ENCODE peak calls at places on chromosomes 12 and 14, in six cellular contexts. One of them, this sample, is unnamed.

GRCh38 chr14:104353221-104353920 is 215.0 kb downstream of the KIF26A start:
- DNase-seq in A549: no peak
- DNase-seq in uterus: peak; percentile 5
- DNase-seq in K562: no peak
- DNase-seq in Peyer's patch: no peak
- DNase-seq in heart left ventricle: no peak
- DNase-seq in this sample: peak; percentile 36

GRCh38 chr12:90174198-90174510 is 465.5 kb upstream of the ATP2B1 start:
- DNase-seq in A549: peak; percentile 33
- DNase-seq in uterus: no peak
- DNase-seq in K562: no peak
- DNase-seq in Peyer's patch: no peak
- DNase-seq in heart left ventricle: no peak
- DNase-seq in this sample: no peak

GRCh38 chr14:71555654-71556559 is 376.3 kb upstream of the RGS6 start:
- DNase-seq in A549: no peak
- DNase-seq in uterus: no peak
- DNase-seq in K562: no peak
- DNase-seq in Peyer's patch: peak; percentile 40
- DNase-seq in heart left ventricle: no peak
- DNase-seq in this sample: no peak

GRCh38 chr12:58367041-58367440 is 425.7 kb downstream of the ATP23 start:
- DNase-seq in A549: no peak
- DNase-seq in uterus: no peak
- DNase-seq in K562: no peak
- DNase-seq in Peyer's patch: no peak
- DNase-seq in heart left ventricle: no peak
- DNase-seq in this sample: no peak

GRCh38 chr14:60242420-60242819 is 6.6 kb upstream of the PPM1A start:
- DNase-seq in A549: no peak
- DNase-seq in uterus: no peak
- DNase-seq in K562: no peak
- DNase-seq in Peyer's patch: no peak
- DNase-seq in heart left ventricle: no peak
- DNase-seq in this sample: no peak

GRCh38 chr14:68910540-68910939 is 68.6 kb downstream of the ACTN1 start:
- DNase-seq in A549: no peak
- DNase-seq in uterus: no peak
- DNase-seq in K562: no peak
- DNase-seq in Peyer's patch: no peak
- DNase-seq in heart left ventricle: no peak
- DNase-seq in this sample: no peak

GRCh38 chr12:48197549-48197966 is 5.5 kb downstream of the OR10AD1 start:
- DNase-seq in A549: peak; percentile 70
- DNase-seq in uterus: no peak
- DNase-seq in K562: peak; percentile 20
- DNase-seq in Peyer's patch: no peak
- DNase-seq in heart left ventricle: no peak
- DNase-seq in this sample: no peak

GRCh38 chr12:73072214-73072613 is 800.0 kb downstream of the TRHDE start:
- DNase-seq in A549: no peak
- DNase-seq in uterus: no peak
- DNase-seq in K562: no peak
- DNase-seq in Peyer's patch: no peak
- DNase-seq in heart left ventricle: no peak
- DNase-seq in this sample: no peak

GRCh38 chr12:58893421-58893986 is 26.8 kb downstream of the LRIG3 start:
- DNase-seq in A549: no peak
- DNase-seq in uterus: no peak
- DNase-seq in K562: no peak
- DNase-seq in Peyer's patch: no peak
- DNase-seq in heart left ventricle: no peak
- DNase-seq in this sample: no peak

GRCh38 chr14:24414732-24415420 is 14.6 kb downstream of the CBLN3 start:
- DNase-seq in A549: no peak
- DNase-seq in uterus: no peak
- DNase-seq in K562: no peak
- DNase-seq in Peyer's patch: no peak
- DNase-seq in heart left ventricle: no peak
- DNase-seq in this sample: no peak

GRCh38 chr12:15996254-15996653 is 85.1 kb downstream of the DERA start:
- DNase-seq in A549: peak; percentile 20
- DNase-seq in uterus: no peak
- DNase-seq in K562: no peak
- DNase-seq in Peyer's patch: no peak
- DNase-seq in heart left ventricle: peak; percentile 45
- DNase-seq in this sample: no peak

GRCh38 chr14:89493877-89494634 is 77.0 kb upstream of the FOXN3 start:
- DNase-seq in A549: no peak
- DNase-seq in uterus: no peak
- DNase-seq in K562: no peak
- DNase-seq in Peyer's patch: no peak
- DNase-seq in heart left ventricle: no peak
- DNase-seq in this sample: peak; percentile 57

GRCh38 chr14:93747102-93747501 is 41.2 kb downstream of the PRIMA1 start:
- DNase-seq in A549: no peak
- DNase-seq in uterus: no peak
- DNase-seq in K562: no peak
- DNase-seq in Peyer's patch: no peak
- DNase-seq in heart left ventricle: no peak
- DNase-seq in this sample: no peak

GRCh38 chr12:56629459-56630179 is 507 bp downstream of the BAZ2A start:
- DNase-seq in A549: peak; percentile 20
- DNase-seq in uterus: peak; percentile 39
- DNase-seq in K562: peak; percentile 64
- DNase-seq in Peyer's patch: peak; percentile 38
- DNase-seq in heart left ventricle: no peak
- DNase-seq in this sample: peak; percentile 60

GRCh38 chr14:65228436-65228835 is 126.1 kb upstream of the MAX start:
- DNase-seq in A549: no peak
- DNase-seq in uterus: no peak
- DNase-seq in K562: no peak
- DNase-seq in Peyer's patch: peak; percentile 23
- DNase-seq in heart left ventricle: no peak
- DNase-seq in this sample: no peak

GRCh38 chr14:92880351-92880750 is 42.6 kb upstream of the CHGA start:
- DNase-seq in A549: no peak
- DNase-seq in uterus: no peak
- DNase-seq in K562: no peak
- DNase-seq in Peyer's patch: no peak
- DNase-seq in heart left ventricle: no peak
- DNase-seq in this sample: no peak

DNA sequence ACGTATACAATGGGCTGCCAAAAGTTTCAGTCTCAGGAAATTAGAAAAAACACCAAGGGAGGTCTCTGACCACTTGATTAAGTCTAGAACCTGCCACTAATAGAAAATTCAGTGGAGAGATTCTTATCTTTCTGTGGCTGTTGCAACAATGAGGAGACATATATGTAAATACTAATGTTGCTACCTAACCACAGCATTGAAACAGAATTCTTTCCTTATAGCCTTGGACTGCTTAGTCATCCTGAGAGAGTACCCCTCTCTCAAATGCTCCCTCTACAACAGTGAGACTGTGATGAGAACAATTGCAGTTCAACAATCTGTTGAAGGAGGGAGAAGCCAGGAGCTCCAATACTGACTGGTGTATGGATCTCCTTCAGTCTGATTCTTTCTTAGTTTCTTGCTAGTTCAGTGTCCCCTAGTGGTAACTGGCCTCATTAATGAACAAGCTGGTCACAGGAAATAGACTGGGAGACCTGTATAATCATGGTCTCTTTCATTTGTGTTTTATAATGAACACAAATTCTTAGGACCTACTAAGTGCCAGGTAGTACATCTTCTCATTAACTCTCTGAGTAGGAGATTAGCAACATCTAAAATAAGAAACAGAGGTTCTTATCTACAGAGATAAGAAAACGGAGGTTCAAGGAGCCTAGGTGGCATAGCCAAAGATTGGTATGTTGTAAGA is 164.5 kb downstream of the SLC38A4 start:
- DNase-seq in A549: peak; percentile 90
- DNase-seq in uterus: no peak
- DNase-seq in K562: no peak
- DNase-seq in Peyer's patch: no peak
- DNase-seq in heart left ventricle: no peak
- DNase-seq in this sample: no peak
- TF ChIP-seq POLR2A in A549: no peak
- TF ChIP-seq POLR2A in uterus: no peak
- TF ChIP-seq POLR2A in K562: no peak
- TF ChIP-seq POLR2A in Peyer's patch: no peak
- TF ChIP-seq POLR2A in heart left ventricle: no peak
- TF ChIP-seq POLR2A in this sample: no peak

DNA sequence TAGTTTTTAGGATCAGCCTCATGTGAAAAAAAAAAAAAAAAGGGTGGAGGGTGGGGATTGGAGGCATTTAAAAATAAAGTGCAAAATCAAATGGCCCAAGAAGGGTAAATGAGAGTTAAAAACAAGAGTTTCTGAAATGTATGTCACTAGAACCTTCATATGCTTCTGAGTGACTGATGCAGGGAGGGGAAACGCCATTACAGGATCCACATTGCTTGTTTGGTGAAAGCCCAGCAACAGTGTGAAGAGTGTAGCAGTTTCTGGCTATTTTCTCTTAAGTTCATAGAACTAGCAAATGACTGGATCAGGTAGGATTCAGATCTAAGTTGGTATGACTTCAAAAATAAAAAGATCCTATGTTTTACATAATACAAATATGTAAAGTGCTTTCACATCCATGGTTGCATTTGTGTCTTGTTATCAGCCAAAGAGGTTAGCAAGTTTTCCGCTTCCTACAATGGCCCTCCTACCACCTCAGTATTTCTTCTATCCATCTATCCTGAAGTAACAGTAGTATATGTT is 2.9 kb downstream of the CHPT1 start:
- DNase-seq in A549: no peak
- DNase-seq in uterus: no peak
- DNase-seq in K562: no peak
- DNase-seq in Peyer's patch: no peak
- DNase-seq in heart left ventricle: no peak
- DNase-seq in this sample: no peak
- TF ChIP-seq CTCF in A549: no peak
- TF ChIP-seq CTCF in uterus: no peak
- TF ChIP-seq CTCF in K562: no peak
- TF ChIP-seq CTCF in Peyer's patch: no peak
- TF ChIP-seq CTCF in heart left ventricle: no peak
- TF ChIP-seq CTCF in this sample: no peak

GRCh38 chr12:94870511-94870910 is 133.0 kb downstream of the NDUFA12 start:
- DNase-seq in A549: no peak
- DNase-seq in uterus: no peak
- DNase-seq in K562: no peak
- DNase-seq in Peyer's patch: no peak
- DNase-seq in heart left ventricle: no peak
- DNase-seq in this sample: no peak

GRCh38 chr12:94872007-94872653 is 131.4 kb downstream of the NDUFA12 start:
- DNase-seq in A549: no peak
- DNase-seq in uterus: no peak
- DNase-seq in K562: no peak
- DNase-seq in Peyer's patch: no peak
- DNase-seq in heart left ventricle: no peak
- DNase-seq in this sample: no peak

GRCh38 chr12:94863286-94863685 is 140.2 kb downstream of the NDUFA12 start:
- DNase-seq in A549: no peak
- DNase-seq in uterus: no peak
- DNase-seq in K562: no peak
- DNase-seq in Peyer's patch: no peak
- DNase-seq in heart left ventricle: no peak
- DNase-seq in this sample: no peak

GRCh38 chr12:94872671-94873367 is 130.7 kb downstream of the NDUFA12 start:
- DNase-seq in A549: no peak
- DNase-seq in uterus: peak; percentile 17
- DNase-seq in K562: no peak
- DNase-seq in Peyer's patch: no peak
- DNase-seq in heart left ventricle: peak; percentile 21
- DNase-seq in this sample: no peak

DNA sequence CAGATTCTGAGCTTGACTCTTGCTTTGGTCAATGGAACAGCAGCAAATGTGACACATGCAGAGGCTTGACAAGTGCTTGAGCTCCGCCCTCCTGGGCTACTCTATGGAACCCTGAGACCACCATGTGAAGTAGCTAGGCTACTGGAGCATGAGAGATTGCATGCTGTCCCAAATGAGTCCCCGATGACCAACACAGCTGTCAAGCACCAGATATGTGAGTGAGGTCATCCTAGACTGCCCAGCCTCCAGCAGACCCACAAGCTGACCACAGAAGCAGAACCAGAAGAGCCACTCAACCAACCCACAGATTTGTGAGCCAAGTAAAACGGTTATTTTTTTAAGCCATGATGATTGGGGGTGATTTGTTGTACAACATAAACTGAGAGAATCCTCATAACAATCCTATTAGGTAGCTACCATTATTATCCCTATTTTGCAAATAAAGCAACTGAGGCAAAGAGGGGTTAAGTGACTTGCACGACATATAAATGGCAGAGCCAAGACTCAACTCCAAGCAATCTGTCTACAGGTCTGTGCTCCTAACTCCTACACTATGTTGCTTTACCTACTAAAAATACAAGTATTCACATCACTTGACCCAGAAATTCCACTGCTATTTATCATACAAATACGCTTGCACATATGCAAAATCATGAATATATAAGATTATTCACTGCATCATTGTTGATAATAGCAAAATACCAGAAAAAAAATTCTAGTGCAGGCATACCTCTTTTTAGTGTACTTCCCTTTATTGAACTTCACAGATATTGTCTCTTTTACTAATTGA is 136.2 kb downstream of the NDUFA12 start:
- DNase-seq in A549: no peak
- DNase-seq in uterus: no peak
- DNase-seq in K562: no peak
- DNase-seq in Peyer's patch: no peak
- DNase-seq in heart left ventricle: peak; percentile 22
- DNase-seq in this sample: no peak
- TF ChIP-seq POLR2A in A549: no peak
- TF ChIP-seq POLR2A in uterus: no peak
- TF ChIP-seq POLR2A in K562: no peak
- TF ChIP-seq POLR2A in Peyer's patch: no peak
- TF ChIP-seq POLR2A in heart left ventricle: no peak
- TF ChIP-seq POLR2A in this sample: no peak

GRCh38 chr12:131327521-131328488 is 374.1 kb downstream of the ADGRD1 start:
- DNase-seq in A549: peak; percentile 18
- DNase-seq in uterus: no peak
- DNase-seq in K562: no peak
- DNase-seq in Peyer's patch: no peak
- DNase-seq in heart left ventricle: no peak
- DNase-seq in this sample: no peak
- TF ChIP-seq CTCF in A549: no peak
- TF ChIP-seq CTCF in uterus: no peak
- TF ChIP-seq CTCF in K562: peak; percentile 67
- TF ChIP-seq CTCF in Peyer's patch: no peak
- TF ChIP-seq CTCF in heart left ventricle: no peak
- TF ChIP-seq CTCF in this sample: no peak

This sample was measured in right lobe of liver.